ENCODE peak calls at places on chromosomes 13 and 19, in four cellular contexts. G is IMR-90, E is neuronal stem cell, U is mesenchymal stem cell. S is an unnamed sample.
A peak's percentile ranks its signal among the peaks of the same experiment; 100 is the strongest.

GRCh38 chr19:23118400-23118799 is 1.6 kb downstream of the ZNF730 start:
- DNase-seq in G (no peak), E (no peak), U (no peak), S (peak; percentile 47)

GRCh38 chr13:47594833-47595232 is 406.2 kb downstream of the SUCLA2 start:
- DNase-seq in G (peak; percentile 1), E (no peak), U (peak; percentile 2), S (peak; percentile 40)

GRCh38 chr19:58543826-58544590 is at the start of gene TRIM28:
- DNase-seq in G (peak; percentile 99), E (peak; percentile 98), U (peak; percentile 100), S (peak; percentile 97)

GRCh38 chr19:3669134-3669436 is 31.2 kb downstream of the PIP5K1C start:
- DNase-seq in G (no peak), E (no peak), U (no peak), S (no peak)

GRCh38 chr19:13847033-13847899 is 29.7 kb upstream of the NANOS3 start:
- DNase-seq in G (peak; percentile 91), E (peak; percentile 95), U (peak; percentile 97), S (peak; percentile 92)

GRCh38 chr13:112734696-112735547 is 45.1 kb downstream of the ATP11A start:
- DNase-seq in G (peak; percentile 18), E (no peak), U (no peak), S (no peak)

GRCh38 chr13:59837101-59837500 is 326.6 kb downstream of the DIAPH3 start:
- DNase-seq in G (no peak), E (no peak), U (no peak), S (no peak)

GRCh38 chr13:33003458-33004019 is 12.7 kb upstream of the KL start:
- DNase-seq in G (no peak), E (no peak), U (no peak), S (no peak)

GRCh38 chr13:112576768-112577167 is 11.2 kb downstream of the TUBGCP3 start:
- DNase-seq in G (no peak), E (no peak), U (no peak), S (no peak)

GRCh38 chr19:51784922-51785690 is 9.9 kb upstream of the FPR3 start:
- DNase-seq in G (no peak), E (no peak), U (no peak), S (no peak)

GRCh38 chr13:29547135-29547534 is 48.4 kb downstream of the SLC7A1 start:
- DNase-seq in G (peak; percentile 27), E (no peak), U (no peak), S (no peak)

GRCh38 chr13:40420160-40420740 is 246.2 kb downstream of the FOXO1 start:
- DNase-seq in G (no peak), E (no peak), U (no peak), S (no peak)

GRCh38 chr19:23543351-23543750 is 143.7 kb downstream of the ZNF675 start:
- DNase-seq in G (no peak), E (no peak), U (no peak), S (no peak)

GRCh38 chr19:10184636-10185035 is 10.1 kb downstream of the DNMT1 start:
- DNase-seq in G (no peak), E (no peak), U (no peak), S (no peak)

GRCh38 chr19:45130888-45131615 is 29.7 kb downstream of the NKPD1 start:
- DNase-seq in G (peak; percentile 16), E (no peak), U (peak; percentile 18), S (no peak)

GRCh38 chr19:19371056-19371455 is 34.4 kb upstream of the GATAD2A start:
- DNase-seq in G (no peak), E (no peak), U (no peak), S (no peak)

GRCh38 chr19:48346161-48346560 is 17.6 kb downstream of the TMEM143 start:
- DNase-seq in G (no peak), E (no peak), U (no peak), S (no peak)

GRCh38 chr19:1268392-1269064 is 604 bp upstream of the CIRBP start:
- DNase-seq in G (no peak), E (no peak), U (no peak), S (no peak)
- H2AK5ac ChIP-seq in G (peak overlapping the region; percentile 66), E (peak overlapping the region; percentile 99), U (peak overlapping the region; percentile 64), S (no peak overlapping the region)

DNA sequence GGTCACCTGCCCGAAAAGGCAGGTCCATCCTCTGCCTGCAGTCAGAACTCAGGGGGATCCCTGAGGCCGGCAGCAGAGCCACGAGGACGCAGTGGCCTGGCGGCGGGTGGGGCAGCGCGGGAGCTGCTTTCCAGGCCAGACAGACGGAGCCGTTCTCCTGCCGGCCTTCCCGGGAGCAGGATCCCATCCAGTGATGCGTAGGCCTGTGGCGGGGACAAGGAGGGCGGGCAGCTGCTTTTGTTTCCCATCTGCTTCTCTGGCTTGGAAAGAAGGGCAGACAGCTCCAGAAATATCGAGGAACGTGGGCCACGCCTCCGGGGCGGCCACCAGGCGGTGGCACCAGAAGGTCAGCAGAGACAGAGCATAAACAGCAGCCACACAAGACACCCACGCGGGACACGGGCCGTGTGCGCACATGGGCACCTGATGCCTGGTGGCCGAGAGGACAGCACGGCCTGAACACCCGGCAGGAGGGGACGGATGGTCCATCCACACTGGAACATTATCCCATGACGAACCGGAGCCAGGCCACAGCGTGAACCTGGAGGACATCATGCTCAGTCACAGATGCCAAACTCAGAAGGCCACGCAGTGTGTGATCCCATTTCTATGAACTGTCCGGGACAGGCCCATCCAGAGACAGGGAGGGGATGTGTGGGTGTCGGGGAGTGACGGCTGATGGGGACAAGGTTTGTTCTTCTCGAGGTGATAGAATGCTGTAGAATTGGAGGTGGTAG is 13.9 kb upstream of the MKNK2 start:
- DNase-seq in G (no peak), E (no peak), U (no peak), S (no peak)
- H2AK5ac ChIP-seq in G (peak overlapping the region; percentile 13), E (peak overlapping the region; percentile 64), U (no peak overlapping the region), S (no peak overlapping the region)

DNA sequence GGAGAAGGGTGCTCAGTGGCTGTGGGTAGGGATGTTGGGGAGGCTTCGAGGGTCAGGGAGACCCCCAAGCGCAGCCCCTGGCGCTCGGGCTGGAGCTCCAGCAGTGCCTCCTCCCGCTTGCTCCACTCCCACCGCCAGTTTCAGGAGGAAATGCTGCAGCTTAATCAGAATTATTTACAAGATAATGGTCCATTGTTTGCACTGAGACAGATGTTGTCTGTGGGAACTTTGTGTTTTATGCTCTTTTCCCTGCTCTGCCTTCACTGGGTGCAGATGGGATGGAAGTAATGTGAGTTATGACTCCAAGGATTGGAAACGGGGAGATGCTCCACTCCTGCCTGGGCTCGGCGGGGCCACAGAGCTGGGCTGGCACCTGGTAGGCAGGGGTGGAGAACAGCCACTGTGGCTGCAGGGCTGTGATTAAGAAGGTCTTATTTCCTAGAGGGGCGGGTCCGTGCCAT is 192.4 kb downstream of the ZNF536 start:
- DNase-seq in G (no peak), E (no peak), U (no peak), S (peak; percentile 42)
- H2AK5ac ChIP-seq in G (no peak overlapping the region), E (no peak overlapping the region), U (no peak overlapping the region), S (no peak overlapping the region)

GRCh38 chr19:33390908-33391630 is 17.6 kb downstream of the CEBPG start:
- DNase-seq in G (no peak), E (no peak), U (no peak), S (no peak)

GRCh38 chr19:33391631-33392249 is 18.2 kb downstream of the CEBPG start:
- DNase-seq in G (no peak), E (no peak), U (no peak), S (no peak)

GRCh38 chr19:33394006-33394722 is 20.7 kb downstream of the CEBPG start:
- DNase-seq in G (peak; percentile 69), E (no peak), U (peak; percentile 40), S (no peak)

GRCh38 chr19:33393286-33394005 is 19.9 kb downstream of the CEBPG start:
- DNase-seq in G (no peak), E (no peak), U (no peak), S (no peak)

GRCh38 chr19:33392341-33393285 is 19.1 kb downstream of the CEBPG start:
- DNase-seq in G (no peak), E (no peak), U (no peak), S (no peak)
- H2AK5ac ChIP-seq in G (no peak overlapping the region), E (peak overlapping the region; percentile 26), U (no peak overlapping the region), S (no peak overlapping the region)

DNA sequence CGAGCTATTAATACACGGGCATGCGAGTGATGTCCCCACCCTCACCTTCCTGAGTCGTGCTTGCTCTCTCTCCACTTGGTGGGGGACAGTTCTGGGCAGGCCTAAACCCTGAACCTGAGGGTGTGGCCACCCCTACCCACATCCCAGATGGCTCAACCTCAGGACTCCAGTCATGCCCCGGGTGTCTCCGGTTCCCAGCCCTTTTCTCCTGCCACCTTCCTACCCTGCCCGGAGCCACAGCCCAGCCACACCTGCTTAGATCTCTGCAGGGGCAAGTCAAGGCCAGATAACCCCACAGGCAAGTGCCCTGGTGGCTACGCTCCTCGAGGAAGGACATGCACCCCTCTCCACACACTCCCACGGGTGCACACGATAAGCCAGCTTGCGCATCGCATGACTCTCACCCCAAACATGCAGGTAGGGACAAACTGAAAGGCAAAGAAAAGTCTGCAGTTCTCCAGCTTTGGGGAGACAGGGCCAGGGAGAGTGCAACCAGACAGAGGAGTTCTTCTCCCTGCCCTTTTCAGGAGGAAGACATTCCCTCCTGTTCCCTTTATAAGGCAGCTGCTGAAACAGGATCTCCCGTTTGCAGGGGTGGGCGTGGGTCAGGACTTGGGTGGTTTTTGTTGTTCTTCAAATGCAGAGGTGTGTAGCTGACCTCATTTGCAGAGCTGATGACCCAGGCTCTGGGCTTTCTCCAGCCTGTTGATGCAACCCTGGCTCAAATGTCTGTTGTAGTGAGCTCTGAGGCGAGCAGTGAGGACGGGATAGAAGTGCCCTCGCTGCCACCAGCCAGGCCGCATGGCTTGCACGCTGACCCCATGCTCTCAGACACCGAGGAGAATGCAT is 88.6 kb downstream of the DPF1 start:
- DNase-seq in G (peak; percentile 43), E (peak; percentile 20), U (no peak), S (no peak)
- H2AK5ac ChIP-seq in G (no peak overlapping the region), E (no peak overlapping the region), U (no peak overlapping the region), S (no peak overlapping the region)

GRCh38 chr19:15022752-15023151 is 26.5 kb upstream of the CASP14 start:
- DNase-seq in G (no peak), E (no peak), U (no peak), S (peak; percentile 34)
- H2AK5ac ChIP-seq in G (no peak overlapping the region), E (no peak overlapping the region), U (no peak overlapping the region), S (no peak overlapping the region)

GRCh38 chr19:11242864-11243797 is 3.7 kb downstream of the ANGPTL8 start:
- DNase-seq in G (peak; percentile 77), E (peak; percentile 83), U (peak; percentile 85), S (peak; percentile 95)
- H2AK5ac ChIP-seq in G (peak overlapping the region; percentile 20), E (peak overlapping the region; percentile 97), U (no peak overlapping the region), S (no peak overlapping the region)

DNA sequence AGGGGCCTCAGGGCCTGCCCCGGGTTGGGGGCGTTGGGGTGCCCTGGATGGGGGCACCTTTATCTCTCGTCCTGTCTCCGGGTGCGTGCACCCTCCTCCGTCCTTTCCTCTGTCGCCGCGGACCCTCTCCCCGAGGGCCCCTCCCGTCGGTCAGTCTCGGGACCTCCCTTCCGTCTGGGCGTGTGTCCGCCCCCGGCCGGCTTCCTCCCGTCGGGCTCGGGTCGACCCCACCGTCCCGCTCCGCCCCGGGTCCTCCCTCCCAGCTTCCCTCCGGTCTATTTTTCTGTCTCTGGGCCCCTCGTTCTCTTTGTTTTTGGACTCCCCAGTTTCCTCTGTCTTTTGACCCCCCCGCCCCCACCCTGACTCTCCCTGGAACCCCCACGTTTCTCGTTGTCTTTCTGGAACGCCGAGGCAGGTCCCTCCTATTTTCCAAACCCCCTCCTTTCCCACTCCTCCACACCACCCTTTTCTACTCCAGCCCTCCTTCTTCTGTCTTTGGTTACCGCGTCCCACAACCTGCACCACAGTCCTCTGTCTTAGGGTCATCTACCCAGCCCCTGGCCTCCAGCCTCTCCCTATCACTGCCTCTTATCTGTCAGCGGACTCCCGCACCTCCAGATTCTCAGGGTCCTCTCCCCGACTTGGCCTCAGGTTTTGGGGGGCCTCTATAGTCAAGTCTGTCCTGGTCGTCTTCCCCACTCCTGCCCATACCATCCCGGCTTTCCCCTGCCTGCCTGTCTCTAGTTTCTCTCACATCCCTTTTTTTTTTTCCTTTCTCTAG is 757 bp downstream of the EGLN2 start:
- DNase-seq in G (no peak), E (no peak), U (peak; percentile 37), S (no peak)
- H2AK5ac ChIP-seq in G (peak overlapping the region; percentile 75), E (peak overlapping the region; percentile 48), U (no peak overlapping the region), S (no peak overlapping the region)

S was measured in H9.